ENCODE peak calls at places on chromosomes 12 and 14, in nine cellular contexts. One of them, this sample, is unnamed.

GRCh38 chr14:36658091-36659009 is 3.3 kb upstream of the PAX9 start:
- DNase-seq in KBM-7: no peak
- DNase-seq in stimulated activated CD4-positive, alpha-beta T cell treated with anti-CD3 and anti-CD28 coated beads, Interleukin-1b, Interleukin-23, amount 100 ng/mL, for 24 hours: no peak
- DNase-seq in effector CD4-positive, alpha-beta T cell: no peak
- DNase-seq in body of pancreas: no peak
- DNase-seq in Daoy: no peak
- DNase-seq in lower leg skin: no peak
- DNase-seq in CMK: no peak
- DNase-seq in fibroblast of pulmonary artery: no peak
- DNase-seq in this sample: no peak

GRCh38 chr12:50050410-50051280 is 6.8 kb upstream of the ASIC1 start:
- DNase-seq in KBM-7: peak
- DNase-seq in stimulated activated CD4-positive, alpha-beta T cell treated with anti-CD3 and anti-CD28 coated beads, Interleukin-1b, Interleukin-23, amount 100 ng/mL, for 24 hours: no peak
- DNase-seq in effector CD4-positive, alpha-beta T cell: no peak
- DNase-seq in body of pancreas: peak
- DNase-seq in Daoy: no peak
- DNase-seq in lower leg skin: peak
- DNase-seq in CMK: peak
- DNase-seq in fibroblast of pulmonary artery: peak
- DNase-seq in this sample: peak

GRCh38 chr12:30822385-30823139 is 67.8 kb upstream of the CAPRIN2 start:
- DNase-seq in KBM-7: no peak
- DNase-seq in stimulated activated CD4-positive, alpha-beta T cell treated with anti-CD3 and anti-CD28 coated beads, Interleukin-1b, Interleukin-23, amount 100 ng/mL, for 24 hours: peak
- DNase-seq in effector CD4-positive, alpha-beta T cell: no peak
- DNase-seq in body of pancreas: peak
- DNase-seq in Daoy: peak
- DNase-seq in lower leg skin: peak
- DNase-seq in CMK: no peak
- DNase-seq in fibroblast of pulmonary artery: peak
- DNase-seq in this sample: peak

GRCh38 chr14:74409441-74409840 is 16.6 kb downstream of the SYNDIG1L start:
- DNase-seq in KBM-7: no peak
- DNase-seq in stimulated activated CD4-positive, alpha-beta T cell treated with anti-CD3 and anti-CD28 coated beads, Interleukin-1b, Interleukin-23, amount 100 ng/mL, for 24 hours: no peak
- DNase-seq in effector CD4-positive, alpha-beta T cell: no peak
- DNase-seq in body of pancreas: no peak
- DNase-seq in Daoy: no peak
- DNase-seq in lower leg skin: no peak
- DNase-seq in CMK: no peak
- DNase-seq in fibroblast of pulmonary artery: no peak
- DNase-seq in this sample: no peak

GRCh38 chr14:52463375-52463774 is 88.9 kb downstream of the TXNDC16 start:
- DNase-seq in KBM-7: no peak
- DNase-seq in stimulated activated CD4-positive, alpha-beta T cell treated with anti-CD3 and anti-CD28 coated beads, Interleukin-1b, Interleukin-23, amount 100 ng/mL, for 24 hours: no peak
- DNase-seq in effector CD4-positive, alpha-beta T cell: no peak
- DNase-seq in body of pancreas: no peak
- DNase-seq in Daoy: no peak
- DNase-seq in lower leg skin: no peak
- DNase-seq in CMK: no peak
- DNase-seq in fibroblast of pulmonary artery: no peak
- DNase-seq in this sample: no peak

GRCh38 chr14:23185046-23185445 is 1.6 kb upstream of the SLC7A8 start:
- DNase-seq in KBM-7: no peak
- DNase-seq in stimulated activated CD4-positive, alpha-beta T cell treated with anti-CD3 and anti-CD28 coated beads, Interleukin-1b, Interleukin-23, amount 100 ng/mL, for 24 hours: no peak
- DNase-seq in effector CD4-positive, alpha-beta T cell: no peak
- DNase-seq in body of pancreas: no peak
- DNase-seq in Daoy: peak
- DNase-seq in lower leg skin: no peak
- DNase-seq in CMK: no peak
- DNase-seq in fibroblast of pulmonary artery: peak
- DNase-seq in this sample: no peak

GRCh38 chr14:75188520-75189267 is 12.3 kb upstream of the TMED10 start:
- DNase-seq in KBM-7: peak
- DNase-seq in stimulated activated CD4-positive, alpha-beta T cell treated with anti-CD3 and anti-CD28 coated beads, Interleukin-1b, Interleukin-23, amount 100 ng/mL, for 24 hours: no peak
- DNase-seq in effector CD4-positive, alpha-beta T cell: no peak
- DNase-seq in body of pancreas: peak
- DNase-seq in Daoy: no peak
- DNase-seq in lower leg skin: peak
- DNase-seq in CMK: peak
- DNase-seq in fibroblast of pulmonary artery: no peak
- DNase-seq in this sample: peak

GRCh38 chr14:64732066-64732465 is 27.8 kb downstream of the PLEKHG3 start:
- DNase-seq in KBM-7: no peak
- DNase-seq in stimulated activated CD4-positive, alpha-beta T cell treated with anti-CD3 and anti-CD28 coated beads, Interleukin-1b, Interleukin-23, amount 100 ng/mL, for 24 hours: no peak
- DNase-seq in effector CD4-positive, alpha-beta T cell: no peak
- DNase-seq in body of pancreas: no peak
- DNase-seq in Daoy: no peak
- DNase-seq in lower leg skin: no peak
- DNase-seq in CMK: no peak
- DNase-seq in fibroblast of pulmonary artery: no peak
- DNase-seq in this sample: no peak

GRCh38 chr14:91253795-91254323 is 9.4 kb upstream of the GPR68 start:
- DNase-seq in KBM-7: no peak
- DNase-seq in stimulated activated CD4-positive, alpha-beta T cell treated with anti-CD3 and anti-CD28 coated beads, Interleukin-1b, Interleukin-23, amount 100 ng/mL, for 24 hours: no peak
- DNase-seq in effector CD4-positive, alpha-beta T cell: no peak
- DNase-seq in body of pancreas: no peak
- DNase-seq in Daoy: no peak
- DNase-seq in lower leg skin: no peak
- DNase-seq in CMK: no peak
- DNase-seq in fibroblast of pulmonary artery: no peak
- DNase-seq in this sample: no peak

GRCh38 chr14:96204151-96205058 is at the start of gene BDKRB2:
- DNase-seq in KBM-7: peak
- DNase-seq in stimulated activated CD4-positive, alpha-beta T cell treated with anti-CD3 and anti-CD28 coated beads, Interleukin-1b, Interleukin-23, amount 100 ng/mL, for 24 hours: no peak
- DNase-seq in effector CD4-positive, alpha-beta T cell: no peak
- DNase-seq in body of pancreas: peak
- DNase-seq in Daoy: peak
- DNase-seq in lower leg skin: peak
- DNase-seq in CMK: no peak
- DNase-seq in fibroblast of pulmonary artery: peak
- DNase-seq in this sample: peak

This sample was measured in testis.